ENCODE peak calls at places on chromosome 12, in four cellular contexts. One of them, this sample, is unnamed.

GRCh38 chr12:100672075-100672592 is 98.7 kb downstream of the GAS2L3 start:
- DNase-seq in stomach: no peak
- DNase-seq in EH: peak
- DNase-seq in T-helper 17 cell: no peak
- DNase-seq in this sample: no peak

GRCh38 chr12:120055231-120055630 is 61.3 kb downstream of the RAB35 start:
- DNase-seq in stomach: no peak
- DNase-seq in EH: no peak
- DNase-seq in T-helper 17 cell: no peak
- DNase-seq in this sample: no peak

GRCh38 chr12:57087689-57088441 is 1.0 kb upstream of the NAB2 start:
- DNase-seq in stomach: peak
- DNase-seq in EH: peak
- DNase-seq in T-helper 17 cell: no peak
- DNase-seq in this sample: peak

GRCh38 chr12:16119618-16120017 is 157.9 kb downstream of the SLC15A5 start:
- DNase-seq in stomach: no peak
- DNase-seq in EH: no peak
- DNase-seq in T-helper 17 cell: no peak
- DNase-seq in this sample: no peak

GRCh38 chr12:8951744-8952143 is 2.3 kb upstream of the M6PR start:
- DNase-seq in stomach: no peak
- DNase-seq in EH: no peak
- DNase-seq in T-helper 17 cell: no peak
- DNase-seq in this sample: no peak

GRCh38 chr12:32489070-32489469 is 89.7 kb downstream of the FGD4 start:
- DNase-seq in stomach: no peak
- DNase-seq in EH: no peak
- DNase-seq in T-helper 17 cell: no peak
- DNase-seq in this sample: no peak

GRCh38 chr12:117105902-117106301 is 6.7 kb upstream of the TESC start:
- DNase-seq in stomach: no peak
- DNase-seq in EH: no peak
- DNase-seq in T-helper 17 cell: peak
- DNase-seq in this sample: no peak

GRCh38 chr12:2156333-2156732 is 103.5 kb downstream of the CACNA1C start:
- DNase-seq in stomach: no peak
- DNase-seq in EH: peak
- DNase-seq in T-helper 17 cell: no peak
- DNase-seq in this sample: no peak

GRCh38 chr12:39123580-39123979 is 218.2 kb upstream of the CPNE8 start:
- DNase-seq in stomach: no peak
- DNase-seq in EH: no peak
- DNase-seq in T-helper 17 cell: no peak
- DNase-seq in this sample: no peak

GRCh38 chr12:120252071-120252906 is 13.2 kb downstream of the PXN start:
- DNase-seq in stomach: no peak
- DNase-seq in EH: no peak
- DNase-seq in T-helper 17 cell: peak
- DNase-seq in this sample: no peak

GRCh38 chr12:59431266-59431665 is 164.6 kb upstream of the SLC16A7 start:
- DNase-seq in stomach: no peak
- DNase-seq in EH: peak
- DNase-seq in T-helper 17 cell: no peak
- DNase-seq in this sample: no peak

GRCh38 chr12:25242981-25243764 is 7.6 kb downstream of the KRAS start:
- DNase-seq in stomach: no peak
- DNase-seq in EH: no peak
- DNase-seq in T-helper 17 cell: no peak
- DNase-seq in this sample: no peak

GRCh38 chr12:131607658-131608447 is 103.0 kb upstream of the SFSWAP start:
- DNase-seq in stomach: no peak
- DNase-seq in EH: no peak
- DNase-seq in T-helper 17 cell: no peak
- DNase-seq in this sample: no peak

GRCh38 chr12:79690156-79690605 is 583 bp downstream of the PAWR start:
- DNase-seq in stomach: peak
- DNase-seq in EH: peak
- DNase-seq in T-helper 17 cell: no peak
- DNase-seq in this sample: peak

GRCh38 chr12:132429932-132430643 is 59.9 kb upstream of the FBRSL1 start:
- DNase-seq in stomach: peak
- DNase-seq in EH: no peak
- DNase-seq in T-helper 17 cell: peak
- DNase-seq in this sample: no peak

GRCh38 chr12:86256169-86256568 is at the start of gene MGAT4C:
- DNase-seq in stomach: no peak
- DNase-seq in EH: no peak
- DNase-seq in T-helper 17 cell: no peak
- DNase-seq in this sample: no peak

GRCh38 chr12:59736786-59737185 is 141.0 kb downstream of the SLC16A7 start:
- DNase-seq in stomach: no peak
- DNase-seq in EH: peak
- DNase-seq in T-helper 17 cell: no peak
- DNase-seq in this sample: no peak

GRCh38 chr12:130086777-130087176 is 75.5 kb upstream of the FZD10 start:
- DNase-seq in stomach: no peak
- DNase-seq in EH: no peak
- DNase-seq in T-helper 17 cell: no peak
- DNase-seq in this sample: no peak

This sample was measured in ureter.